ENCODE peak calls at places on chromosomes 3 and 15, in ten cellular contexts. Z is fibroblast of lung, A is uterus, C is tibial artery, X is Peyer's patch, N is lung, R is Panc1, O is tibial nerve, Q is left ventricle myocardium inferior, K is K562. E is an unnamed sample. For H3K36me3 and H3K9me3, the result is how much of the 10 kb centered on the place peaks cover.

GRCh38 chr15:65906396-65906795 is 37.1 kb downstream of the RAB11A start:
- DNase-seq in Z (no peak), A (no peak), C (no peak), X (no peak), N (no peak), R (no peak), O (no peak), Q (no peak), K (peak), E (no peak)

GRCh38 chr15:25685216-25685569 is 177.9 kb downstream of the ATP10A start:
- DNase-seq in Z (no peak), A (no peak), C (no peak), X (no peak), N (no peak), R (no peak), O (no peak), Q (no peak), K (no peak), E (no peak)

GRCh38 chr15:26590673-26591072 is 182.2 kb downstream of the GABRB3 start:
- DNase-seq in Z (no peak), A (no peak), C (no peak), X (no peak), N (no peak), R (no peak), O (no peak), Q (no peak), K (no peak), E (no peak)

GRCh38 chr3:33456756-33457155 is 16.6 kb upstream of the UBP1 start:
- DNase-seq in Z (no peak), A (no peak), C (no peak), X (no peak), N (no peak), R (no peak), O (no peak), Q (no peak), K (no peak), E (no peak)

GRCh38 chr3:95302044-95302443 is 1239.2 kb downstream of the NSUN3 start:
- DNase-seq in Z (peak), A (no peak), C (no peak), X (no peak), N (no peak), R (no peak), O (no peak), Q (no peak), K (no peak), E (no peak)

GRCh38 chr3:149790265-149790664 is 2.1 kb downstream of the ANKUB1 start:
- DNase-seq in Z (no peak), A (no peak), C (no peak), X (no peak), N (no peak), R (no peak), O (no peak), Q (no peak), K (no peak), E (no peak)

GRCh38 chr3:124993462-124993861 is 58.9 kb upstream of the MUC13 start:
- DNase-seq in Z (peak), A (no peak), C (no peak), X (no peak), N (no peak), R (no peak), O (no peak), Q (peak), K (no peak), E (no peak)

GRCh38 chr3:28745904-28746617 is 397.4 kb upstream of the AZI2 start:
- DNase-seq in Z (peak), A (no peak), C (no peak), X (no peak), N (no peak), R (no peak), O (no peak), Q (no peak), K (no peak), E (no peak)

GRCh38 chr3:10116138-10116460 is 624 bp downstream of the BRK1 start:
- DNase-seq in Z (no peak), A (no peak), C (no peak), X (no peak), N (no peak), R (no peak), O (no peak), Q (no peak), K (peak), E (peak)

GRCh38 chr15:68999091-68999490 is 15.4 kb upstream of the NOX5 start:
- DNase-seq in Z (no peak), A (no peak), C (no peak), X (no peak), N (no peak), R (no peak), O (no peak), Q (no peak), K (no peak), E (no peak)

GRCh38 chr3:187919990-187920389 is 174.7 kb upstream of the BCL6 start:
- DNase-seq in Z (peak), A (no peak), C (no peak), X (no peak), N (no peak), R (no peak), O (no peak), Q (no peak), K (no peak), E (no peak)

GRCh38 chr3:99172736-99173657 is 271.5 kb upstream of the DCBLD2 start:
- DNase-seq in Z (peak), A (no peak), C (no peak), X (no peak), N (peak), R (peak), O (peak), Q (no peak), K (peak), E (no peak)

GRCh38 chr3:37221407-37221806 is 47.0 kb upstream of the LRRFIP2 start:
- DNase-seq in Z (peak), A (no peak), C (no peak), X (no peak), N (no peak), R (no peak), O (no peak), Q (no peak), K (no peak), E (no peak)

GRCh38 chr3:181316481-181316880 is 326.9 kb upstream of the DNAJC19 start:
- DNase-seq in Z (peak), A (no peak), C (no peak), X (no peak), N (no peak), R (no peak), O (no peak), Q (no peak), K (no peak), E (no peak)

GRCh38 chr3:93969443-93969842 is 4.3 kb downstream of the PROS1 start:
- DNase-seq in Z (peak), A (no peak), C (no peak), X (no peak), N (no peak), R (peak), O (no peak), Q (no peak), K (peak), E (no peak)

GRCh38 chr15:71109130-71109529 is 6.1 kb upstream of the THSD4 start:
- DNase-seq in Z (peak), A (no peak), C (no peak), X (no peak), N (no peak), R (no peak), O (no peak), Q (no peak), K (no peak), E (no peak)

GRCh38 chr3:89223188-89223587 is 115.8 kb downstream of the EPHA3 start:
- DNase-seq in Z (no peak), A (no peak), C (no peak), X (no peak), N (no peak), R (no peak), O (no peak), Q (no peak), K (no peak), E (no peak)

GRCh38 chr3:28940530-28940929 is 340.3 kb upstream of the RBMS3 start:
- DNase-seq in Z (peak), A (no peak), C (peak), X (no peak), N (no peak), R (no peak), O (peak), Q (no peak), K (no peak), E (no peak)

GRCh38 chr3:9298236-9298635 is 48.8 kb upstream of the SRGAP3 start:
- DNase-seq in Z (no peak), A (no peak), C (no peak), X (no peak), N (no peak), R (no peak), O (no peak), Q (no peak), K (no peak), E (no peak)

GRCh38 chr3:56812749-56813655 is 11.3 kb upstream of the ARHGEF3 start:
- DNase-seq in Z (peak), A (no peak), C (no peak), X (no peak), N (no peak), R (no peak), O (no peak), Q (no peak), K (no peak), E (no peak)

GRCh38 chr3:177905895-177906511 is 630.2 kb upstream of the KCNMB2 start:
- DNase-seq in Z (peak), A (no peak), C (no peak), X (no peak), N (no peak), R (no peak), O (no peak), Q (no peak), K (no peak), E (no peak)

GRCh38 chr3:62586356-62586755 is 213.0 kb upstream of the FEZF2 start:
- DNase-seq in Z (peak), A (no peak), C (no peak), X (no peak), N (no peak), R (no peak), O (no peak), Q (no peak), K (no peak), E (no peak)

GRCh38 chr15:92205255-92205739 is 188.4 kb upstream of the ST8SIA2 start:
- DNase-seq in Z (no peak), A (no peak), C (no peak), X (no peak), N (peak), R (no peak), O (no peak), Q (peak), K (no peak), E (no peak)

GRCh38 chr15:31501536-31502157 is 175.0 kb downstream of the KLF13 start:
- DNase-seq in Z (no peak), A (no peak), C (no peak), X (no peak), N (peak), R (no peak), O (no peak), Q (no peak), K (no peak), E (no peak)

GRCh38 chr15:41777421-41777973 is 3.2 kb downstream of the MAPKBP1 start:
- DNase-seq in Z (no peak), A (no peak), C (no peak), X (no peak), N (no peak), R (no peak), O (no peak), Q (no peak), K (no peak), E (no peak)

GRCh38 chr3:101676219-101676764 is 640 bp downstream of the ZBTB11 start:
- DNase-seq in Z (peak), A (peak), C (peak), X (peak), N (peak), R (no peak), O (peak), Q (peak), K (peak), E (peak)

GRCh38 chr15:59647085-59647484 is 10.2 kb downstream of the GTF2A2 start:
- DNase-seq in Z (no peak), A (no peak), C (no peak), X (no peak), N (no peak), R (no peak), O (no peak), Q (no peak), K (no peak), E (no peak)
- H3K36me3 ChIP-seq in Z (under half), A (under half), C (under half), X (half or more), N (under half), R (under half), O (under half), Q (half or more), K (half or more), E (under half)

GRCh38 chr3:44642337-44642736 is 6.2 kb upstream of the ZNF35 start:
- DNase-seq in Z (no peak), A (no peak), C (no peak), X (no peak), N (no peak), R (no peak), O (no peak), Q (no peak), K (no peak), E (no peak)
- H3K9me3 ChIP-seq in Z (under half), A (under half), C (under half), X (under half), N (under half), R (half or more), O (under half), Q (half or more), K (under half), E (under half)

GRCh38 chr3:156488771-156489170 is 66.1 kb downstream of the SSR3 start:
- DNase-seq in Z (no peak), A (no peak), C (no peak), X (no peak), N (no peak), R (no peak), O (no peak), Q (no peak), K (peak), E (no peak)
- H3K36me3 ChIP-seq in Z (under half), A (under half), C (under half), X (under half), N (under half), R (under half), O (under half), Q (under half), K (under half), E (under half)

DNA sequence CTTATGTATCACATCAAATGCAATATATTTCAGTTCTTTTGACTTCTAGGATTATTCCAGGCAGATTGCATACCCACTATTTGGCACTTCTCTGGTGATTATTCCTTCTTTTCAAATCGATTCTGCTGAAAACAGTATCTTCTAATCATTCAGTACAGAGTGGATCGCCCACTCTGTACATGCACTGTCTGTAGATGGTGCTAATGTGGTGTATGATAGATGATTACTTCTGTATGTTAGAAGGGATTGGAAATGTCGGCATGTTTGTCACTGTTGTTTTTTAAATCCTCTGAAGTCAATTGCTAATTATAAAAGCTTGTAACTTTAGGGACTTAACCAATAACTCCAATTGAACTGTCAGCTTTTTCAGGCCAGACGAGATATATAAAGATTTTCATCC is 642.5 kb downstream of the GRM7 start:
- DNase-seq in Z (no peak), A (no peak), C (no peak), X (no peak), N (no peak), R (no peak), O (no peak), Q (no peak), K (no peak), E (no peak)
- H3K9me3 ChIP-seq in Z (under half), A (under half), C (under half), X (under half), N (under half), R (under half), O (under half), Q (under half), K (under half), E (under half)

GRCh38 chr3:13336592-13336991 is 83.5 kb downstream of the NUP210 start:
- DNase-seq in Z (no peak), A (no peak), C (no peak), X (no peak), N (no peak), R (no peak), O (no peak), Q (no peak), K (no peak), E (no peak)
- H3K36me3 ChIP-seq in Z (under half), A (under half), C (under half), X (under half), N (under half), R (under half), O (under half), Q (under half), K (half or more), E (half or more)

DNA sequence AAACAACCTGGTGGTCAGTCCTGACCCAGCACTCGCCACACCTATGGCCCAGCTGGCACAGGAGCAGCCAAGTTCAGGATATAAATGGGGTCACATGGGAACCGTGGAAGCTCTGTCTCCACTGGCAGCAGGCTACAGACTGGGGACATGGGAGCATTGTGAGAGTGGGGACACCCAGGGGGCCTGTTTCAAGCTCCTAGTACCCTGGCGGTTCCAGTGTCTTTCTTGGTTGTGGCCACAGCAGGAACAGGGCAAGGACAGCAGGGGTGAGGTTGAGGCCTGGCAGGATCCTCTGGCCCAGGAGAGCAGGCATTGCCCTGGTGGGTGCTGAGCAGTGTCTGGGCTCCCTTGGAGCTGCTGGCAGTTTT is 1.9 kb downstream of the CSK start:
- DNase-seq in Z (no peak), A (no peak), C (no peak), X (no peak), N (no peak), R (no peak), O (no peak), Q (no peak), K (no peak), E (no peak)
- H3K9me3 ChIP-seq in Z (under half), A (under half), C (under half), X (under half), N (under half), R (under half), O (under half), Q (under half), K (under half), E (under half)

GRCh38 chr3:14169871-14170270 is 8.5 kb downstream of the XPC start:
- DNase-seq in Z (no peak), A (no peak), C (no peak), X (no peak), N (no peak), R (no peak), O (no peak), Q (no peak), K (no peak), E (no peak)
- H3K36me3 ChIP-seq in Z (under half), A (under half), C (half or more), X (half or more), N (half or more), R (under half), O (under half), Q (half or more), K (half or more), E (half or more)

DNA sequence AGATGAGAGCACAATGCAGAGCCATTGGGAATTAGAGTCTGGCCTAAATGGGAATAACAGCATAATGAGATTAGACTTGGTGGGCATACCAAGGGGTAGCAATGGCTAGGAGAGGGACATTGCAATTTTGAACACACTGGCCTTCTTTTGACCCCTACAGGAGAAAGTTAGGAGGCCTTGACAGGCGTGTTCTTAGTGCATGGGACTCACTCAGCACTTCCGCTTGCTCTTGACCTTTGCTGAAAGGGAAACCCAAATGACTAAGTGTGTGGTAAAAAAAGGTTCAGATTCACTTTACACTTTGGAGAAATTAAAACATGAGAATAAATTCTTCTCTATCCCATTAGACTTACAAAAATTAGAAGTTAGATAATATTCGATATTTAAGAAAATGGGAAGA is 317.4 kb downstream of the DIPK2A start:
- DNase-seq in Z (no peak), A (no peak), C (no peak), X (no peak), N (no peak), R (no peak), O (no peak), Q (no peak), K (no peak), E (no peak)
- H3K9me3 ChIP-seq in Z (under half), A (under half), C (under half), X (under half), N (under half), R (under half), O (under half), Q (under half), K (under half), E (under half)

DNA sequence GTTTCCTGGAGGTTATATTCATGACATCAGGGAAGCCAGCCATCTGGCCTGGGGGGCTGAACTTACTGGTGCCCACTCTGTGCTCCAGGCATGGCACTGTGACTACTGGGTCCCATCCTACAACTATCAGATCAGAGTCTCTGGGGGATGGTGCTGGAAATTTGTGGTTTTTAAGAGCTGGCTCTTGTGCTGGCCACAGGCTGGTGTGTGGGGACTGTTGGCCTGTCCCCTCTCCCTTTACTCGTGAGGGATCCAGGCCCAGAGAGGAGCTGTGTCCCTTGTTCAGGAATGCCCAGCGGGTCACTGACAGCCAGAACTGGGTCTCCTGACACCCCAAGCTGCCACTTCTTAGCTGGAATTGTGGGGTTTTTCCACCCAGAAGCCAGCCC is 44.5 kb upstream of the SEC22A start:
- DNase-seq in Z (no peak), A (no peak), C (no peak), X (no peak), N (no peak), R (no peak), O (no peak), Q (no peak), K (no peak), E (no peak)
- H3K36me3 ChIP-seq in Z (under half), A (under half), C (under half), X (under half), N (under half), R (under half), O (under half), Q (under half), K (half or more), E (under half)

DNA sequence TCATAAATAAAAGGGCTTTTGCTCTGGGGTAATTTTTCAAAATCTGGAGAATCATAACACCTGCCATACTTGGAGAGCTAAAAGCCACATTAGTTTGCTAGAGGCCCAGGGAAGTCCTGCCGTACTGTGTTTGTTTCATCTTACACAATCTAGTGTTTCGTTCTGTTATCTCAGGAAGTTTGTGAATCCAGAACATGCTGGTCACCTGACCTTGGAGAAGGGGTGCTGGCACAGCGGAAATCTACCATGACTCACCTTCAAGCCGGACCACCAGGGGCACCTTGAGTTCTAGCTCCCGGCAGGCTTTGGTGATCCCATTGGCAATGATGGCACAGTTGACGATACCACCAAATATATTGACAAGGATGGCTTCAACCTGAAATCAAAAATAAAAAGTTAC is 253.9 kb downstream of the SUCLG2 start:
- DNase-seq in Z (no peak), A (no peak), C (no peak), X (no peak), N (no peak), R (no peak), O (no peak), Q (no peak), K (no peak), E (no peak)
- H3K9me3 ChIP-seq in Z (under half), A (under half), C (under half), X (under half), N (under half), R (under half), O (under half), Q (under half), K (under half), E (under half)